ENCODE peak calls at places on chromosome 9, in nine cellular contexts. H is thyroid gland, M is sigmoid colon, C is heart left ventricle, T is GM12878, N is prostate gland, O is Peyer's patch, J is stomach, D is ovary. Q is an unnamed sample.

GRCh38 chr9:89879276-89879675 is 274.5 kb downstream of the GADD45G start:
- DNase-seq in H (no peak), M (peak; percentile 56), C (no peak), T (no peak), N (no peak), O (peak; percentile 34), J (peak; percentile 19), D (peak; percentile 10), Q (no peak)

GRCh38 chr9:26326473-26327044 is 566.0 kb downstream of the CAAP1 start:
- DNase-seq in H (peak; percentile 42), M (no peak), C (no peak), T (peak; percentile 17), N (peak; percentile 21), O (no peak), J (no peak), D (no peak), Q (peak; percentile 31)

GRCh38 chr9:89549031-89549644 is 51.2 kb upstream of the SEMA4D start:
- DNase-seq in H (peak; percentile 78), M (peak; percentile 82), C (peak; percentile 74), T (peak; percentile 62), N (peak; percentile 75), O (peak; percentile 94), J (peak; percentile 87), D (peak; percentile 73), Q (peak; percentile 83)

GRCh38 chr9:116547729-116548426 is 139.2 kb upstream of the TRIM32 start:
- DNase-seq in H (no peak), M (no peak), C (no peak), T (no peak), N (no peak), O (peak; percentile 52), J (no peak), D (no peak), Q (no peak)

GRCh38 chr9:86321373-86321772 is 32.8 kb downstream of the TUT7 start:
- DNase-seq in H (no peak), M (no peak), C (no peak), T (no peak), N (no peak), O (no peak), J (no peak), D (no peak), Q (no peak)

GRCh38 chr9:123348317-123348992 is 7.5 kb upstream of the CRB2 start:
- DNase-seq in H (no peak), M (no peak), C (no peak), T (no peak), N (no peak), O (no peak), J (no peak), D (no peak), Q (no peak)

GRCh38 chr9:16728128-16728505 is 142.4 kb downstream of the BNC2 start:
- DNase-seq in H (no peak), M (no peak), C (no peak), T (no peak), N (no peak), O (no peak), J (no peak), D (peak; percentile 39), Q (no peak)

GRCh38 chr9:134066923-134067851 is 639 bp downstream of the BRD3 start:
- DNase-seq in H (peak; percentile 45), M (peak; percentile 73), C (peak; percentile 27), T (no peak), N (no peak), O (peak; percentile 55), J (peak; percentile 34), D (peak; percentile 56), Q (no peak)

GRCh38 chr9:73152445-73152844 is 780 bp downstream of the ANXA1 start:
- DNase-seq in H (no peak), M (no peak), C (no peak), T (no peak), N (no peak), O (no peak), J (no peak), D (no peak), Q (no peak)
- H3K4me1 ChIP-seq in H (peaks cover 36% of the 10 kb centered on the region), M (peaks cover 84% of the 10 kb centered on the region), C (peaks cover 20% of the 10 kb centered on the region), T (peaks cover 10% of the 10 kb centered on the region), N (peaks cover 7% of the 10 kb centered on the region), O (no peaks in the 10 kb centered on the region), J (peaks cover 10% of the 10 kb centered on the region), D (peaks cover 3% of the 10 kb centered on the region), Q (no peaks in the 10 kb centered on the region)

GRCh38 chr9:3858961-3859360 is 333.2 kb upstream of the RFX3 start:
- DNase-seq in H (no peak), M (no peak), C (no peak), T (no peak), N (no peak), O (no peak), J (no peak), D (no peak), Q (no peak)

GRCh38 chr9:3856592-3856991 is 330.8 kb upstream of the RFX3 start:
- DNase-seq in H (no peak), M (no peak), C (no peak), T (no peak), N (no peak), O (no peak), J (no peak), D (no peak), Q (no peak)

GRCh38 chr9:3852545-3852944 is 326.7 kb upstream of the RFX3 start:
- DNase-seq in H (no peak), M (no peak), C (no peak), T (no peak), N (no peak), O (no peak), J (no peak), D (no peak), Q (no peak)

GRCh38 chr9:3855601-3856328 is 330.0 kb upstream of the RFX3 start:
- DNase-seq in H (no peak), M (no peak), C (no peak), T (no peak), N (no peak), O (no peak), J (no peak), D (no peak), Q (no peak)

GRCh38 chr9:3857673-3858072 is 331.9 kb upstream of the RFX3 start:
- DNase-seq in H (no peak), M (no peak), C (no peak), T (no peak), N (no peak), O (no peak), J (no peak), D (no peak), Q (no peak)
- TF ChIP-seq POLR2A in H (no peak), M (no peak), C (no peak), T (no peak), N (no peak), O (no peak), J (no peak), D (no peak), Q (no peak)

GRCh38 chr9:106878081-106878837 is 15.3 kb downstream of the ZNF462 start:
- DNase-seq in H (no peak), M (no peak), C (no peak), T (no peak), N (no peak), O (no peak), J (no peak), D (no peak), Q (no peak)

GRCh38 chr9:106880863-106881262 is 17.9 kb downstream of the ZNF462 start:
- DNase-seq in H (no peak), M (peak; percentile 79), C (no peak), T (no peak), N (no peak), O (no peak), J (no peak), D (no peak), Q (no peak)

GRCh38 chr9:106877345-106877744 is 14.4 kb downstream of the ZNF462 start:
- DNase-seq in H (no peak), M (peak; percentile 60), C (no peak), T (no peak), N (no peak), O (no peak), J (no peak), D (no peak), Q (no peak)

GRCh38 chr9:106878943-106879916 is 16.3 kb downstream of the ZNF462 start:
- DNase-seq in H (peak; percentile 77), M (peak; percentile 94), C (peak; percentile 76), T (no peak), N (peak; percentile 89), O (peak; percentile 62), J (no peak), D (peak; percentile 81), Q (peak; percentile 48)

GRCh38 chr9:106880081-106880480 is 17.1 kb downstream of the ZNF462 start:
- DNase-seq in H (peak; percentile 61), M (no peak), C (no peak), T (no peak), N (no peak), O (no peak), J (no peak), D (no peak), Q (no peak)
- H3K4me1 ChIP-seq in H (peaks cover 68% of the 10 kb centered on the region), M (peaks cover 85% of the 10 kb centered on the region), C (peaks cover 39% of the 10 kb centered on the region), T (no peaks in the 10 kb centered on the region), N (peaks cover 11% of the 10 kb centered on the region), O (no peaks in the 10 kb centered on the region), J (no peaks in the 10 kb centered on the region), D (peaks cover 27% of the 10 kb centered on the region), Q (peaks cover 3% of the 10 kb centered on the region)

GRCh38 chr9:127739614-127740322 is 4.7 kb upstream of the TOR2A start:
- DNase-seq in H (no peak), M (no peak), C (peak; percentile 69), T (no peak), N (peak; percentile 33), O (no peak), J (no peak), D (no peak), Q (no peak)
- TF ChIP-seq POLR2A in H (no peak), M (no peak), C (no peak), T (no peak), N (no peak), O (no peak), J (no peak), D (no peak), Q (no peak)

GRCh38 chr9:104774831-104775573 is 11.1 kb downstream of the NIPSNAP3B start:
- DNase-seq in H (no peak), M (no peak), C (no peak), T (peak; percentile 85), N (no peak), O (no peak), J (no peak), D (no peak), Q (no peak)
- H3K4me1 ChIP-seq in H (no peaks in the 10 kb centered on the region), M (peaks cover 12% of the 10 kb centered on the region), C (peaks cover 4% of the 10 kb centered on the region), T (peaks cover 17% of the 10 kb centered on the region), N (no peaks in the 10 kb centered on the region), O (no peaks in the 10 kb centered on the region), J (no peaks in the 10 kb centered on the region), D (no peaks in the 10 kb centered on the region), Q (peaks cover 3% of the 10 kb centered on the region)

GRCh38 chr9:87958591-87958990 is 15.7 kb downstream of the CDK20 start:
- DNase-seq in H (no peak), M (no peak), C (no peak), T (no peak), N (no peak), O (no peak), J (no peak), D (no peak), Q (no peak)
- TF ChIP-seq POLR2A in H (no peak), M (no peak), C (no peak), T (no peak), N (no peak), O (no peak), J (no peak), D (no peak), Q (no peak)